ENCODE peak calls at places on chromosomes 11 and 22, in seven cellular contexts. D, E, X, Y, B, A and Q are unnamed samples.

GRCh38 chr11:94800394-94800793 is 32.2 kb downstream of the AMOTL1 start:
- DNase-seq in B (no peak), Y (no peak), A (peak; percentile 49), D (no peak), E (peak; percentile 29), X (no peak), Q (no peak)

GRCh38 chr11:41536001-41536568 is 76.6 kb upstream of the LRRC4C start:
- DNase-seq in E (no peak), X (no peak), A (no peak), B (no peak), D (no peak), Y (no peak), Q (no peak)

GRCh38 chr11:34653031-34653430 is 32.1 kb downstream of the EHF start:
- DNase-seq in A (no peak), X (no peak), B (no peak), Y (no peak), E (no peak), D (no peak), Q (no peak)

GRCh38 chr11:120780239-120780638 is 243.7 kb upstream of the TBCEL start:
- DNase-seq in A (no peak), B (no peak), E (no peak), Y (no peak), X (no peak), D (no peak), Q (no peak)

GRCh38 chr11:11149671-11150459 is 203.2 kb downstream of the CSNK2A3 start:
- DNase-seq in Y (peak; percentile 52), A (no peak), X (no peak), D (no peak), E (no peak), B (no peak), Q (no peak)

GRCh38 chr11:833114-833791 is 501 bp downstream of the CD151 start:
- DNase-seq in D (no peak), B (peak; percentile 81), A (no peak), Y (peak; percentile 46), E (no peak), X (no peak), Q (no peak)

GRCh38 chr11:58578635-58579191 is at the start of gene ZFP91:
- DNase-seq in Y (peak; percentile 95), B (peak; percentile 98), E (peak; percentile 98), A (peak; percentile 97), D (peak; percentile 96), X (peak; percentile 94), Q (peak; percentile 50)

GRCh38 chr11:8596504-8597046 is 2.5 kb upstream of the STK33 start:
- DNase-seq in E (no peak), B (no peak), X (no peak), A (no peak), D (no peak), Y (no peak), Q (no peak)

GRCh38 chr22:49476800-49477400 is 350.8 kb downstream of the BRD1 start:
- DNase-seq in X (no peak), D (no peak), A (no peak), B (no peak), E (no peak), Y (no peak), Q (no peak)

GRCh38 chr22:24831678-24832077 is 25.7 kb downstream of the SGSM1 start:
- DNase-seq in Y (no peak), X (no peak), A (no peak), D (no peak), B (no peak), E (no peak), Q (no peak)

GRCh38 chr11:86559311-86559945 is 113.0 kb downstream of the ME3 start:
- DNase-seq in A (no peak), E (no peak), X (no peak), B (no peak), Y (no peak), D (no peak), Q (no peak)

GRCh38 chr11:80240245-80240644 is 799.4 kb upstream of the TENM4 start:
- DNase-seq in A (no peak), E (no peak), D (no peak), X (no peak), Y (no peak), B (no peak), Q (no peak)